ENCODE peak calls at places on chromosomes 4 and X, in four cellular contexts. One of them, this sample, is unnamed.

GRCh38 chr4:52822583-52823477 is 39.3 kb upstream of the RASL11B start:
- DNase-seq in cardiac muscle cell: no peak
- DNase-seq in PC-3: peak
- DNase-seq in sigmoid colon: no peak
- DNase-seq in this sample: no peak

GRCh38 chr4:182807841-182808548 is 109.2 kb downstream of the DCTD start:
- DNase-seq in cardiac muscle cell: no peak
- DNase-seq in PC-3: no peak
- DNase-seq in sigmoid colon: no peak
- DNase-seq in this sample: no peak

GRCh38 chr4:154928640-154929257 is 147.7 kb downstream of the RBM46 start:
- DNase-seq in cardiac muscle cell: peak
- DNase-seq in PC-3: peak
- DNase-seq in sigmoid colon: no peak
- DNase-seq in this sample: no peak

GRCh38 chr4:63922146-63922545 is 487.1 kb downstream of the TECRL start:
- DNase-seq in cardiac muscle cell: no peak
- DNase-seq in PC-3: no peak
- DNase-seq in sigmoid colon: peak
- DNase-seq in this sample: no peak

GRCh38 chrX:118644378-118644777 is 83.0 kb upstream of the IL13RA1 start:
- DNase-seq in cardiac muscle cell: peak
- DNase-seq in PC-3: peak
- DNase-seq in sigmoid colon: no peak
- DNase-seq in this sample: no peak

GRCh38 chr4:12179264-12179616 is 750.5 kb upstream of the HS3ST1 start:
- DNase-seq in cardiac muscle cell: peak
- DNase-seq in PC-3: no peak
- DNase-seq in sigmoid colon: no peak
- DNase-seq in this sample: no peak

GRCh38 chr4:139331185-139331584 is 28.9 kb upstream of the NDUFC1 start:
- DNase-seq in cardiac muscle cell: no peak
- DNase-seq in PC-3: no peak
- DNase-seq in sigmoid colon: no peak
- DNase-seq in this sample: no peak

GRCh38 chr4:18593297-18594002 is 571.9 kb upstream of the LCORL start:
- DNase-seq in cardiac muscle cell: peak
- DNase-seq in PC-3: peak
- DNase-seq in sigmoid colon: peak
- DNase-seq in this sample: peak

GRCh38 chrX:146481735-146482134 is 327.8 kb upstream of the CXorf51B start:
- DNase-seq in cardiac muscle cell: no peak
- DNase-seq in PC-3: no peak
- DNase-seq in sigmoid colon: no peak
- DNase-seq in this sample: no peak

GRCh38 chr4:175421506-175421905 is 390.6 kb downstream of the GPM6A start:
- DNase-seq in cardiac muscle cell: no peak
- DNase-seq in PC-3: peak
- DNase-seq in sigmoid colon: no peak
- DNase-seq in this sample: no peak

GRCh38 chr4:177455591-177455990 is 13.4 kb upstream of the AGA start:
- DNase-seq in cardiac muscle cell: peak
- DNase-seq in PC-3: no peak
- DNase-seq in sigmoid colon: no peak
- DNase-seq in this sample: no peak

GRCh38 chr4:124713213-124713592 is 671 bp upstream of the ANKRD50 start:
- DNase-seq in cardiac muscle cell: peak
- DNase-seq in PC-3: peak
- DNase-seq in sigmoid colon: peak
- DNase-seq in this sample: no peak

GRCh38 chrX:24561121-24561520 is 86.0 kb downstream of the PCYT1B start:
- DNase-seq in cardiac muscle cell: no peak
- DNase-seq in PC-3: peak
- DNase-seq in sigmoid colon: no peak
- DNase-seq in this sample: no peak

GRCh38 chrX:123236868-123237267 is 52.8 kb downstream of the GRIA3 start:
- DNase-seq in cardiac muscle cell: no peak
- DNase-seq in PC-3: no peak
- DNase-seq in sigmoid colon: no peak
- DNase-seq in this sample: no peak

GRCh38 chr4:185520119-185520518 is 15.2 kb downstream of the PDLIM3 start:
- DNase-seq in cardiac muscle cell: peak
- DNase-seq in PC-3: no peak
- DNase-seq in sigmoid colon: no peak
- DNase-seq in this sample: no peak

GRCh38 chrX:103678199-103678993 is 8.1 kb downstream of the MORF4L2 start:
- DNase-seq in cardiac muscle cell: no peak
- DNase-seq in PC-3: peak
- DNase-seq in sigmoid colon: no peak
- DNase-seq in this sample: no peak

GRCh38 chrX:153913211-153913610 is 8.7 kb downstream of the AVPR2 start:
- DNase-seq in cardiac muscle cell: no peak
- DNase-seq in PC-3: no peak
- DNase-seq in sigmoid colon: no peak
- DNase-seq in this sample: no peak

GRCh38 chr4:13208558-13209193 is 275.5 kb downstream of the RAB28 start:
- DNase-seq in cardiac muscle cell: no peak
- DNase-seq in PC-3: peak
- DNase-seq in sigmoid colon: no peak
- DNase-seq in this sample: no peak

GRCh38 chr4:8688041-8688907 is 95.7 kb downstream of the CPZ start:
- DNase-seq in cardiac muscle cell: peak
- DNase-seq in PC-3: peak
- DNase-seq in sigmoid colon: peak
- DNase-seq in this sample: no peak

GRCh38 chr4:175470141-175470540 is 341.9 kb downstream of the GPM6A start:
- DNase-seq in cardiac muscle cell: no peak
- DNase-seq in PC-3: peak
- DNase-seq in sigmoid colon: no peak
- DNase-seq in this sample: no peak

GRCh38 chrX:6228720-6229119 is at the start of gene NLGN4X:
- DNase-seq in cardiac muscle cell: peak
- DNase-seq in PC-3: no peak
- DNase-seq in sigmoid colon: no peak
- DNase-seq in this sample: no peak

GRCh38 chrX:6226646-6227444 is 1.8 kb downstream of the NLGN4X start:
- DNase-seq in cardiac muscle cell: peak
- DNase-seq in PC-3: no peak
- DNase-seq in sigmoid colon: no peak
- DNase-seq in this sample: no peak

GRCh38 chrX:6225307-6226052 is 3.2 kb downstream of the NLGN4X start:
- DNase-seq in cardiac muscle cell: peak
- DNase-seq in PC-3: no peak
- DNase-seq in sigmoid colon: no peak
- DNase-seq in this sample: no peak

GRCh38 chrX:6227445-6227820 is 1.2 kb downstream of the NLGN4X start:
- DNase-seq in cardiac muscle cell: peak
- DNase-seq in PC-3: no peak
- DNase-seq in sigmoid colon: no peak
- DNase-seq in this sample: no peak

GRCh38 chrX:6226053-6226645 is 2.5 kb downstream of the NLGN4X start:
- DNase-seq in cardiac muscle cell: peak
- DNase-seq in PC-3: no peak
- DNase-seq in sigmoid colon: no peak
- DNase-seq in this sample: no peak
- TF ChIP-seq CTCF in cardiac muscle cell: no peak
- TF ChIP-seq CTCF in PC-3: no peak
- TF ChIP-seq CTCF in sigmoid colon: no peak
- TF ChIP-seq CTCF in this sample: no peak

DNA sequence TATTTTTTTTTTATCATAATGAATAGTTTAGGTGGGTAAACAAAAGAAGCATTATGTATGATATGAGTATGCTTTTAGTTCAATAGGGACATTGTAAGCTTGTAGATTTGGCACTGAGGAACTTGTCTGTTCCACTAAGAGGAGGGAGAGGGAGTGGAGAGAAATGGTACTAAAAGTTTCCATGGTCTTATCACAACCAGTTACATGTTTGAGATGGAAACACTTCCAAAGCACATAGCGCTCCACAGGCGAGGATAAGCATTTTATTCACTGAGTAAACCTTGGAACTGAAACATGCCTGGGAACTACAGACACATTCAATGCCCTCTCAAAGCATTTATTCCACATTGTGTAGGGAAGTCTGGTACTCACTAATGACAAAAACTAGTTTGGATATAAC is 15.5 kb downstream of the MYOZ2 start:
- DNase-seq in cardiac muscle cell: no peak
- DNase-seq in PC-3: no peak
- DNase-seq in sigmoid colon: no peak
- DNase-seq in this sample: no peak
- H3K27ac ChIP-seq in cardiac muscle cell: peak
- H3K27ac ChIP-seq in PC-3: no peak
- H3K27ac ChIP-seq in sigmoid colon: no peak
- H3K27ac ChIP-seq in this sample: no peak

DNA sequence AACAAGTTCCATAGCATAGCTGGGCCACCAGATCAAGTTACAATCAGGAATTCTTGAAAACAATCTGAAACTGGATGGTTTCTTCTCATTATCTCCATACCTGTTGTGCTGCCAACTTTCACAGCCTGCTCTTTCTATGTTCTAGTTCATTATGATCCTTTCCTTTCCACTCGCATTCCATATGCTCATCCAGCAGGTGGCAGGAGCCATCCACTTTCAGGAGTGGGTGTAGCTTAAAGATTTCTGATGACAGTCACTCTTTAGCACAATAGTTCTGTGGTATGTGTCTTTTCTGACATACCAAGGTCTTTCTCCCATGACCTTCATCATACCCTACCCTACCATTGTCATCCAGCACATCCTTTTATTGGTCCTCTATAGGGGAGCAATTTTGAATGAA is 46.4 kb downstream of the PAGE2 start:
- DNase-seq in cardiac muscle cell: peak
- DNase-seq in PC-3: peak
- DNase-seq in sigmoid colon: no peak
- DNase-seq in this sample: peak
- TF ChIP-seq CTCF in cardiac muscle cell: peak
- TF ChIP-seq CTCF in PC-3: peak
- TF ChIP-seq CTCF in sigmoid colon: peak
- TF ChIP-seq CTCF in this sample: peak

GRCh38 chrX:143304518-143304917 is 212.8 kb downstream of the SPANXN3 start:
- DNase-seq in cardiac muscle cell: no peak
- DNase-seq in PC-3: no peak
- DNase-seq in sigmoid colon: no peak
- DNase-seq in this sample: no peak

DNA sequence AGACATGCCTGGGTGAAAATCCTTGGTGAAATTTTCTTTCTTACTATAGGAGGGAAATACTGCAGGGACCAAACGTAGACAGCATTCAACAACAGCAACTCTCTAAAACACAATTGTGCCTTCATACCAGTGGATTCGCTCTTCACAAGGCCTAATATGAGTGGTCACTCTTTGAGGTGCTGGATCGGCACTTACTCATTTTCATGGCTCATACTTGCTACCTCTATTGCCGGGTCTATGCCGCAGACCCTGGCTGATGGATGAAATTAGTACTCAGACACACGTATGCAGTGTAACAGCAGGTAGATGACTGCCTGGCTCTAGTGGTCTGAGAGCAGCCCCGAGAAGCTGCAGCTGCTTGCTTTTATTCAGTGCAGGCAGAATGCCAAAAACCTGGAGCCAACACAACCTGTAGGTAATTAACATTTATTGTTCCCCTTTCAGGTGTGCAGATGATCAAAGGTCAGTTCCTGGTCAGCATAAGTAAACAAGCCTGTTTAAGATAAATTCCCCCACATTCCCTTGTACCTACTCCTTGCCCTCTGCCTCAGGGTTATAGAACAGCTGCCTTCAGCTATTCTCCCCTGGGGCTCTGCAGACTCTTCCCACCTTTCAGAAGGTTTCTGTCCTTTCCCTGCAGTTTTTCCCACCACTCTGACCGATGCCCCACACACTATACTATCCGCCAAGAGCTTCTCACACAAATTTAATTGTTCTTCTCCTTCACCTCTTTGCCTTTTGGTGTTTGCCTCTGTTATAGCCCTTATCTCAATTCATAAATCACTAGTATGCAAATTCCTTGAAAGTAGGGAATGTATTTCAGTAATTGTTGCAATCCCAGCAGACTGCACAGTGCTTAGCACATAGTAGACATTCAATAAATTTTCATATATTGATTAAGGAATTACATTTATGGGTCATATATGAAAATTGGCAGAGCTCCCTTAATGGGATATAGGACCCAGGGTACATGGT is 210.0 kb downstream of the SPANXN3 start:
- DNase-seq in cardiac muscle cell: no peak
- DNase-seq in PC-3: no peak
- DNase-seq in sigmoid colon: no peak
- DNase-seq in this sample: no peak
- H3K27ac ChIP-seq in cardiac muscle cell: no peak
- H3K27ac ChIP-seq in PC-3: no peak
- H3K27ac ChIP-seq in sigmoid colon: no peak
- H3K27ac ChIP-seq in this sample: no peak

GRCh38 chrX:87338510-87338909 is 179.1 kb upstream of the KLHL4 start:
- DNase-seq in cardiac muscle cell: peak
- DNase-seq in PC-3: peak
- DNase-seq in sigmoid colon: no peak
- DNase-seq in this sample: no peak
- TF ChIP-seq CTCF in cardiac muscle cell: peak
- TF ChIP-seq CTCF in PC-3: peak
- TF ChIP-seq CTCF in sigmoid colon: peak
- TF ChIP-seq CTCF in this sample: no peak

GRCh38 chrX:108312011-108312410 is 126.2 kb downstream of the COL4A6 start:
- DNase-seq in cardiac muscle cell: no peak
- DNase-seq in PC-3: peak
- DNase-seq in sigmoid colon: no peak
- DNase-seq in this sample: no peak
- H3K27ac ChIP-seq in cardiac muscle cell: no peak
- H3K27ac ChIP-seq in PC-3: peak
- H3K27ac ChIP-seq in sigmoid colon: no peak
- H3K27ac ChIP-seq in this sample: no peak

DNA sequence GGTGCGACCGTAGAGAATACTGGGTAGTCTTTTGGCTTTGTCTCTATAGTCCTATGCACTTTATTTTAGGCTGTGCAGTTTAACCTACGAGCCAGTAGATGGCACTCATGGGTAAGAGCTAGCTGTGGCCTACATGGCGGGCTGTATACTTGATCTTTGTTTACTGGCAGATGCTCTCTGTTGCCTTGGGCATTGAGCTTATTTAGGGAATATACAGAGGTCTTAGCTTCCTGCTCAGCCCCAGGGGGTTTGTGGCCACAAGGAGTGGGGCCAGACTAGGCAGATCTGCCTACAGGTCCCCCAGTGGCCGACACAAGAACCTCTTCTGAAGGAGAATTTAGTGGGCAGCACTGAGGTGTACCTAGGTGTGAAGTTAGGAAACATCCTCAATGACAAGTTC is 227.6 kb upstream of the HDX start:
- DNase-seq in cardiac muscle cell: peak
- DNase-seq in PC-3: peak
- DNase-seq in sigmoid colon: peak
- DNase-seq in this sample: no peak
- TF ChIP-seq CTCF in cardiac muscle cell: peak
- TF ChIP-seq CTCF in PC-3: peak
- TF ChIP-seq CTCF in sigmoid colon: peak
- TF ChIP-seq CTCF in this sample: peak

DNA sequence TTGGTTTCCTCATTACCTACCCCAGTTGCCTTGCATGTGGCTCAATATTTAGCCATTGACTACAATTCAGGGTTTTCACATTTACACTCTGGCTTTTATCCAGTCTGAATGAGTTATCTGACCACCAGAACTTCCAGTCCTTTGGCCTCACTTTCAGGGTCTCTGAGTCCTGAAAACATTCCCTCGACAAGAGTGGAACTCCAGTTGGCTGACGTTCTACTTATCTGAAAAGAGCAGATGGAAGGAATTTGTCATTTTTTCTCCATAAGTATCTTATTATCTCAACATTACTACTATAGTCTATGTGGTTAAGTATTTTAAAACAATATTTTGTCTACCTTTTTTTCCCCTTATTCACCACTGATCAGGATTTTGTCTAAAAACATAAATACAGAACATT is 5.2 kb upstream of the CASP6 start:
- DNase-seq in cardiac muscle cell: no peak
- DNase-seq in PC-3: no peak
- DNase-seq in sigmoid colon: no peak
- DNase-seq in this sample: no peak
- H3K27ac ChIP-seq in cardiac muscle cell: no peak
- H3K27ac ChIP-seq in PC-3: no peak
- H3K27ac ChIP-seq in sigmoid colon: no peak
- H3K27ac ChIP-seq in this sample: no peak

This sample was measured in CD4-positive, alpha-beta T cell.